ENCODE peak calls at places on chromosomes 6 and 20, in ten cellular contexts. M is body of pancreas; Y is pancreas; J is psoas muscle; F is astrocyte; Q is breast epithelium; X is kidney; H is adrenal gland; I is CD4-positive, alpha-beta memory T cell; E is right cardiac atrium. P is an unnamed sample. For H3K4me1, the result is how much of the 10 kb centered on the place peaks cover.

GRCh38 chr6:97669191-97669651 is 386.2 kb upstream of the MMS22L start:
- DNase-seq in M (no peak), Y (no peak), J (no peak), F (peak), Q (no peak), X (no peak), H (no peak), I (no peak), E (peak), P (no peak)

GRCh38 chr6:40181367-40181766 is 247.1 kb upstream of the MOCS1 start:
- DNase-seq in M (no peak), Y (no peak), J (no peak), F (no peak), Q (no peak), X (no peak), H (no peak), I (no peak), E (no peak), P (no peak)

GRCh38 chr6:37285861-37286311 is 27.9 kb upstream of the TMEM217 start:
- DNase-seq in M (no peak), Y (no peak), J (no peak), F (no peak), Q (no peak), X (no peak), H (no peak), I (no peak), E (no peak), P (no peak)

GRCh38 chr20:53445276-53445675 is 148.4 kb downstream of the ZNF217 start:
- DNase-seq in M (no peak), Y (no peak), J (no peak), F (peak), Q (no peak), X (no peak), H (peak), I (no peak), E (no peak), P (no peak)

GRCh38 chr6:31270788-31271640 is 878 bp downstream of the HLA-C start:
- DNase-seq in M (peak), Y (peak), J (peak), F (peak), Q (peak), X (peak), H (peak), I (peak), E (peak), P (peak)

GRCh38 chr20:57653910-57654309 is 33.7 kb upstream of the ZBP1 start:
- DNase-seq in M (no peak), Y (peak), J (peak), F (no peak), Q (no peak), X (peak), H (peak), I (no peak), E (peak), P (peak)

GRCh38 chr6:123042412-123042811 is 46.4 kb downstream of the CLVS2 start:
- DNase-seq in M (no peak), Y (no peak), J (no peak), F (no peak), Q (no peak), X (no peak), H (no peak), I (no peak), E (no peak), P (no peak)

GRCh38 chr20:57476641-57477461 is 48.1 kb downstream of the CTCFL start:
- DNase-seq in M (no peak), Y (no peak), J (no peak), F (no peak), Q (no peak), X (peak), H (no peak), I (no peak), E (no peak), P (peak)

GRCh38 chr6:107846262-107846795 is 22.2 kb upstream of the SCML4 start:
- DNase-seq in M (no peak), Y (no peak), J (no peak), F (no peak), Q (no peak), X (no peak), H (no peak), I (no peak), E (no peak), P (no peak)

GRCh38 chr6:169568314-169569087 is 133.3 kb downstream of the WDR27 start:
- DNase-seq in M (no peak), Y (no peak), J (no peak), F (no peak), Q (no peak), X (no peak), H (no peak), I (no peak), E (no peak), P (no peak)

GRCh38 chr6:112879920-112880413 is 532.8 kb downstream of the RFPL4B start:
- DNase-seq in M (peak), Y (peak), J (peak), F (peak), Q (no peak), X (peak), H (no peak), I (no peak), E (no peak), P (peak)

GRCh38 chr6:39593644-39594043 is 131.6 kb downstream of the KIF6 start:
- DNase-seq in M (no peak), Y (no peak), J (no peak), F (no peak), Q (no peak), X (no peak), H (no peak), I (no peak), E (no peak), P (no peak)

GRCh38 chr6:149869275-149869892 is 5.2 kb upstream of the LRP11 start:
- DNase-seq in M (no peak), Y (no peak), J (no peak), F (no peak), Q (no peak), X (no peak), H (no peak), I (no peak), E (no peak), P (no peak)

GRCh38 chr6:139173172-139173571 is 38.3 kb downstream of the HECA start:
- DNase-seq in M (no peak), Y (no peak), J (no peak), F (no peak), Q (no peak), X (no peak), H (no peak), I (peak), E (no peak), P (no peak)

GRCh38 chr6:162361168-162361567 is 366.4 kb downstream of the PRKN start:
- DNase-seq in M (no peak), Y (no peak), J (no peak), F (no peak), Q (no peak), X (no peak), H (no peak), I (no peak), E (no peak), P (no peak)

GRCh38 chr6:32459781-32460424 is 20.2 kb downstream of the HLA-DRA start:
- DNase-seq in M (no peak), Y (no peak), J (no peak), F (no peak), Q (no peak), X (peak), H (no peak), I (no peak), E (no peak), P (no peak)

GRCh38 chr6:25414168-25414567 is 135.0 kb downstream of the CARMIL1 start:
- DNase-seq in M (no peak), Y (no peak), J (no peak), F (no peak), Q (no peak), X (no peak), H (no peak), I (no peak), E (no peak), P (no peak)

GRCh38 chr6:35485402-35485877 is 11.4 kb downstream of the TEAD3 start:
- DNase-seq in M (no peak), Y (no peak), J (peak), F (peak), Q (no peak), X (peak), H (no peak), I (no peak), E (peak), P (peak)

GRCh38 chr6:41325446-41326066 is 9.9 kb upstream of the NCR2 start:
- DNase-seq in M (no peak), Y (no peak), J (no peak), F (no peak), Q (no peak), X (no peak), H (no peak), I (no peak), E (no peak), P (no peak)

GRCh38 chr6:30616811-30617564 is at the start of gene PPP1R10:
- DNase-seq in M (peak), Y (peak), J (peak), F (peak), Q (peak), X (peak), H (peak), I (peak), E (peak), P (peak)

GRCh38 chr6:79635179-79635578 is 4.0 kb downstream of the SH3BGRL2 start:
- DNase-seq in M (no peak), Y (no peak), J (no peak), F (peak), Q (no peak), X (no peak), H (no peak), I (no peak), E (no peak), P (no peak)

GRCh38 chr20:10790013-10790412 is 116.2 kb upstream of the JAG1 start:
- DNase-seq in M (peak), Y (peak), J (no peak), F (no peak), Q (no peak), X (no peak), H (no peak), I (no peak), E (no peak), P (no peak)

GRCh38 chr6:360791-361373 is 30.7 kb upstream of the IRF4 start:
- DNase-seq in M (no peak), Y (no peak), J (no peak), F (no peak), Q (no peak), X (peak), H (no peak), I (no peak), E (no peak), P (no peak)

GRCh38 chr6:75275067-75275466 is 9.5 kb downstream of the TMEM30A start:
- DNase-seq in M (no peak), Y (no peak), J (no peak), F (peak), Q (no peak), X (no peak), H (no peak), I (no peak), E (no peak), P (no peak)

GRCh38 chr6:79601020-79601609 is 30.0 kb upstream of the SH3BGRL2 start:
- DNase-seq in M (peak), Y (no peak), J (no peak), F (peak), Q (no peak), X (no peak), H (no peak), I (no peak), E (no peak), P (no peak)

GRCh38 chr20:39268566-39268965 is 306.4 kb downstream of the DHX35 start:
- DNase-seq in M (no peak), Y (no peak), J (no peak), F (no peak), Q (no peak), X (no peak), H (peak), I (no peak), E (peak), P (no peak)

GRCh38 chr6:47479874-47480273 is 2.3 kb downstream of the CD2AP start:
- DNase-seq in M (no peak), Y (no peak), J (no peak), F (no peak), Q (no peak), X (no peak), H (no peak), I (no peak), E (no peak), P (no peak)
- H3K4me3 ChIP-seq in M (no peak), Y (no peak), J (peak), F (peak), Q (no peak), X (peak), H (no peak), I (no peak), E (peak), P (no peak)

DNA sequence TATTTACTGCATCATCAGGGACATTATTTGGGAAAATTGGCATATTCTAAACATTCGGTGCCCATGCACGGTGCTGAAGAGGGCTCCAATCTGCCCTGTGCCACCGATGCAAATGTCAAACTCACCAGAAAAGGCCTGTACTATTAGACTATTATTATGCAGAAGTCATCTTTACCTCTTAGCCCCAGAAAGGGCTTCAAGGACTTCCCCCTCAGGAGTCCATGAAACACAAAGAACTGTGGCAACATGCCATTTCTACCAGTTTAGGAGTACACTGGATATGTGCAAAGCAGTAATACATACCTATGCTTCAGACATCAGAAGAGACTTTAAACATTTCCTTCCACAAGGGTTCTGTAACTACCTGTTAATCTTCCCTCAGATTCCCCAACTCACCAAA is 8.6 kb downstream of the DIDO1 start:
- DNase-seq in M (no peak), Y (no peak), J (no peak), F (no peak), Q (no peak), X (no peak), H (no peak), I (no peak), E (no peak), P (no peak)
- H3K4me1 ChIP-seq in M (half or more), Y (under half), J (half or more), F (under half), Q (under half), X (under half), H (half or more), I (half or more), E (under half), P (half or more)

GRCh38 chr6:43016935-43017334 is 2.9 kb downstream of the KLHDC3 start:
- DNase-seq in M (no peak), Y (no peak), J (peak), F (no peak), Q (no peak), X (no peak), H (no peak), I (no peak), E (no peak), P (no peak)
- H3K27ac ChIP-seq in M (no peak), Y (no peak), J (peak), F (no peak), Q (peak), X (no peak), H (peak), I (peak), E (peak), P (no peak)

GRCh38 chr6:21891065-21891464 is 297.5 kb downstream of the SOX4 start:
- DNase-seq in M (no peak), Y (no peak), J (no peak), F (no peak), Q (no peak), X (no peak), H (no peak), I (no peak), E (no peak), P (no peak)

GRCh38 chr6:21885101-21885500 is 291.6 kb downstream of the SOX4 start:
- DNase-seq in M (no peak), Y (no peak), J (no peak), F (no peak), Q (no peak), X (no peak), H (no peak), I (no peak), E (no peak), P (no peak)

GRCh38 chr6:21885532-21886089 is 292.1 kb downstream of the SOX4 start:
- DNase-seq in M (peak), Y (peak), J (peak), F (peak), Q (no peak), X (no peak), H (peak), I (no peak), E (peak), P (no peak)

GRCh38 chr6:21886601-21887091 is 293.1 kb downstream of the SOX4 start:
- DNase-seq in M (no peak), Y (no peak), J (no peak), F (peak), Q (no peak), X (no peak), H (no peak), I (no peak), E (no peak), P (no peak)

DNA sequence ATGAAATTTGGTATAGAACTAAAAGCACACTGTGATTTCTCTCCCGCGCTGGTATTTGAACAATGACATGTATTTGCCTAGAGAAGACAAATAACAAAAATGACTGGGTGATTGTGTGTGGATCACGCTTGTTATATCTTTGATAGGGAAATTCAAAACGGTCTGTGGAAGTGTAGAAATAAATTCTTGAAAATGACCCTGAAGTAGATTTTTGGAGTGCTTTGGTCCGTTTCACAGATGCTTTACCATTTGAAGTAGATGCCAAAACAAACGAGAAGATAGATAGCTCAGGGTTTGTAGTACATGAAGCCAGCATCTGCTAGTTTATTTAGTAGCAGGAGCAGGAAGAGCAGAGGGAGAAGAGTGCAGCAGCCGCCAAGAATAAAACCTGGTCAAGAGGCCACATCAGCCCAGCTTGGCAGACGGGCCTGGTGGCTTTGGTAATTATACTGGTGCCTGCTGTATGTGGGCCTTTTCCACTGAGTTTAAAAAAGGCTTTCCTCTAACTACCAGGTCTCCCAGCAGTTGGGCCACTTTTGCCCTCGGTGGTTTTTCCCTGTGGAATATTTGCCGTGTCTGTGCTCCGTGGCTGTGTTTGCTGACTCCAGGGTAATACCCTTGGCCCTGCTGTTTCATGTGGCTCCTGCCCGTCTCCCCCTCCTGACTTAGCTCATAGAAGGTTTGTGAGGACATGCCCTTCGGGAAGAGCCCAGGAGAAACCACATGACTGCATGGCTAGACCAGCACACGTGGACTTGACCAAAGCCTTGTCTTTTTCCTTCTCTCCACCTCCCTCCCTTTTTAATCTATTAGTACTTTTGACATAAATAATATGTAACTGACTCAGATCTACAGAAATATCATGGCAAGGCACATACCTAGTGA is 294.0 kb downstream of the SOX4 start:
- DNase-seq in M (no peak), Y (no peak), J (no peak), F (peak), Q (no peak), X (no peak), H (no peak), I (no peak), E (no peak), P (no peak)
- H3K4me3 ChIP-seq in M (no peak), Y (no peak), J (no peak), F (peak), Q (no peak), X (peak), H (no peak), I (no peak), E (no peak), P (no peak)

GRCh38 chr6:16249971-16250370 is 11.6 kb downstream of the GMPR start:
- DNase-seq in M (peak), Y (peak), J (no peak), F (no peak), Q (no peak), X (no peak), H (no peak), I (no peak), E (no peak), P (no peak)
- H3K4me1 ChIP-seq in M (under half), Y (under half), J (under half), F (under half), Q (under half), X (under half), H (under half), I (under half), E (under half), P (under half)

DNA sequence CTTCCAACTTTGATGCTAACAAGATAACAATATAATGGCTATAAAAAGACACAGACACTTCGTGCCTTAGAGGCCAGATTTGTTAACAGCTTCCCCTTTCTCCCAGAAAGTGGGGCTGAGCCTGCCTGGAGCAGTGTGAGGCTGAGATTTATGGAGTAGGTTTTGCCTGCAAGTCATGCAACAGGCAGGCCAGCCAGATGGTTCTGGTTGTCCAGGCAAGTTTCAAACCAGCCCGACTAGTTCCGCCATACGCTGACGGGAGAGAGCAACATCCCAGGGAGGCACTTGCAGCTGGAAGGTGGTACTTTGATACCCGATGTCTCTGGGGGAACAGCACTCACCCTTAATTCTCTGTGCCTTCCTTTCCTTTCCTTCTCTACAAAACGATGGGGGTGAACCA is 81.3 kb upstream of the NAA20 start:
- DNase-seq in M (peak), Y (peak), J (no peak), F (no peak), Q (peak), X (peak), H (no peak), I (no peak), E (no peak), P (no peak)
- H3K27ac ChIP-seq in M (peak), Y (peak), J (peak), F (no peak), Q (peak), X (peak), H (peak), I (no peak), E (peak), P (peak)

P was measured in upper lobe of right lung.